ENCODE peak calls at places on chromosome 9, in nine cellular contexts. One of them, this sample, is unnamed.

GRCh38 chr9:106962615-106963363 is 99.8 kb downstream of the ZNF462 start:
- DNase-seq in foreskin fibroblast: no peak
- DNase-seq in AG10803: no peak
- DNase-seq in fibroblast of the aortic adventitia: peak
- DNase-seq in mucosa of descending colon: no peak
- DNase-seq in kidney epithelial cell: no peak
- DNase-seq in kidney: no peak
- DNase-seq in AG09309: no peak
- DNase-seq in dorsolateral prefrontal cortex: no peak
- DNase-seq in this sample: no peak

GRCh38 chr9:79273311-79273710 is 298.5 kb upstream of the TLE4 start:
- DNase-seq in kidney epithelial cell: no peak
- DNase-seq in mucosa of descending colon: no peak
- DNase-seq in foreskin fibroblast: no peak
- DNase-seq in kidney: no peak
- DNase-seq in AG09309: no peak
- DNase-seq in AG10803: no peak
- DNase-seq in dorsolateral prefrontal cortex: no peak
- DNase-seq in fibroblast of the aortic adventitia: no peak
- DNase-seq in this sample: no peak

GRCh38 chr9:95133351-95133724 is 184.2 kb downstream of the FANCC start:
- DNase-seq in dorsolateral prefrontal cortex: no peak
- DNase-seq in mucosa of descending colon: no peak
- DNase-seq in AG09309: no peak
- DNase-seq in foreskin fibroblast: peak
- DNase-seq in kidney epithelial cell: no peak
- DNase-seq in kidney: no peak
- DNase-seq in AG10803: no peak
- DNase-seq in fibroblast of the aortic adventitia: no peak
- DNase-seq in this sample: no peak

GRCh38 chr9:134055981-134056461 is 11.8 kb downstream of the BRD3 start:
- DNase-seq in dorsolateral prefrontal cortex: peak
- DNase-seq in AG10803: peak
- DNase-seq in kidney: peak
- DNase-seq in mucosa of descending colon: peak
- DNase-seq in AG09309: peak
- DNase-seq in kidney epithelial cell: peak
- DNase-seq in fibroblast of the aortic adventitia: peak
- DNase-seq in foreskin fibroblast: peak
- DNase-seq in this sample: no peak

GRCh38 chr9:93520523-93520922 is 55.9 kb upstream of the PHF2 start:
- DNase-seq in mucosa of descending colon: no peak
- DNase-seq in foreskin fibroblast: peak
- DNase-seq in kidney epithelial cell: no peak
- DNase-seq in AG09309: no peak
- DNase-seq in AG10803: peak
- DNase-seq in kidney: no peak
- DNase-seq in fibroblast of the aortic adventitia: no peak
- DNase-seq in dorsolateral prefrontal cortex: no peak
- DNase-seq in this sample: no peak

GRCh38 chr9:71859939-71860338 is 51.1 kb downstream of the ABHD17B start:
- DNase-seq in kidney: no peak
- DNase-seq in dorsolateral prefrontal cortex: no peak
- DNase-seq in fibroblast of the aortic adventitia: no peak
- DNase-seq in foreskin fibroblast: no peak
- DNase-seq in kidney epithelial cell: no peak
- DNase-seq in mucosa of descending colon: no peak
- DNase-seq in AG09309: no peak
- DNase-seq in AG10803: no peak
- DNase-seq in this sample: no peak

GRCh38 chr9:108297025-108297424 is 558.8 kb downstream of the ACTL7B start:
- DNase-seq in fibroblast of the aortic adventitia: peak
- DNase-seq in AG10803: peak
- DNase-seq in kidney epithelial cell: no peak
- DNase-seq in AG09309: peak
- DNase-seq in kidney: no peak
- DNase-seq in dorsolateral prefrontal cortex: no peak
- DNase-seq in mucosa of descending colon: no peak
- DNase-seq in foreskin fibroblast: peak
- DNase-seq in this sample: no peak

GRCh38 chr9:70105142-70105541 is 61.5 kb downstream of the MAMDC2 start:
- DNase-seq in kidney epithelial cell: no peak
- DNase-seq in mucosa of descending colon: no peak
- DNase-seq in foreskin fibroblast: no peak
- DNase-seq in kidney: no peak
- DNase-seq in fibroblast of the aortic adventitia: no peak
- DNase-seq in AG10803: no peak
- DNase-seq in dorsolateral prefrontal cortex: no peak
- DNase-seq in AG09309: no peak
- DNase-seq in this sample: no peak

GRCh38 chr9:14748373-14748772 is 25.8 kb upstream of the CER1 start:
- DNase-seq in AG10803: no peak
- DNase-seq in AG09309: no peak
- DNase-seq in foreskin fibroblast: no peak
- DNase-seq in mucosa of descending colon: no peak
- DNase-seq in dorsolateral prefrontal cortex: no peak
- DNase-seq in fibroblast of the aortic adventitia: no peak
- DNase-seq in kidney epithelial cell: no peak
- DNase-seq in kidney: no peak
- DNase-seq in this sample: no peak

GRCh38 chr9:106708147-106708838 is 154.7 kb upstream of the ZNF462 start:
- DNase-seq in kidney: no peak
- DNase-seq in foreskin fibroblast: no peak
- DNase-seq in AG10803: no peak
- DNase-seq in kidney epithelial cell: no peak
- DNase-seq in mucosa of descending colon: no peak
- DNase-seq in AG09309: no peak
- DNase-seq in dorsolateral prefrontal cortex: no peak
- DNase-seq in fibroblast of the aortic adventitia: no peak
- DNase-seq in this sample: no peak

GRCh38 chr9:129728744-129729143 is 24.1 kb downstream of the PTGES start:
- DNase-seq in kidney epithelial cell: no peak
- DNase-seq in AG10803: no peak
- DNase-seq in kidney: no peak
- DNase-seq in fibroblast of the aortic adventitia: no peak
- DNase-seq in mucosa of descending colon: no peak
- DNase-seq in AG09309: no peak
- DNase-seq in dorsolateral prefrontal cortex: no peak
- DNase-seq in foreskin fibroblast: no peak
- DNase-seq in this sample: no peak

GRCh38 chr9:130768265-130768664 is 66.8 kb upstream of the ABL1 start:
- DNase-seq in AG09309: no peak
- DNase-seq in kidney: no peak
- DNase-seq in AG10803: peak
- DNase-seq in foreskin fibroblast: peak
- DNase-seq in dorsolateral prefrontal cortex: no peak
- DNase-seq in mucosa of descending colon: peak
- DNase-seq in kidney epithelial cell: peak
- DNase-seq in fibroblast of the aortic adventitia: no peak
- DNase-seq in this sample: no peak

GRCh38 chr9:129875687-129876395 is 40.6 kb downstream of the USP20 start:
- DNase-seq in kidney: no peak
- DNase-seq in AG10803: peak
- DNase-seq in foreskin fibroblast: peak
- DNase-seq in kidney epithelial cell: no peak
- DNase-seq in mucosa of descending colon: no peak
- DNase-seq in dorsolateral prefrontal cortex: no peak
- DNase-seq in AG09309: no peak
- DNase-seq in fibroblast of the aortic adventitia: no peak
- DNase-seq in this sample: no peak

GRCh38 chr9:108671156-108671555 is 184.6 kb downstream of the ACTL7B start:
- DNase-seq in kidney epithelial cell: no peak
- DNase-seq in AG10803: peak
- DNase-seq in AG09309: no peak
- DNase-seq in kidney: no peak
- DNase-seq in foreskin fibroblast: peak
- DNase-seq in mucosa of descending colon: no peak
- DNase-seq in dorsolateral prefrontal cortex: no peak
- DNase-seq in fibroblast of the aortic adventitia: peak
- DNase-seq in this sample: no peak

GRCh38 chr9:124238546-124239140 is 19.1 kb upstream of the NEK6 start:
- DNase-seq in AG10803: no peak
- DNase-seq in AG09309: no peak
- DNase-seq in foreskin fibroblast: no peak
- DNase-seq in fibroblast of the aortic adventitia: no peak
- DNase-seq in mucosa of descending colon: no peak
- DNase-seq in dorsolateral prefrontal cortex: peak
- DNase-seq in kidney: no peak
- DNase-seq in kidney epithelial cell: no peak
- DNase-seq in this sample: no peak

GRCh38 chr9:124248066-124248465 is 9.7 kb upstream of the NEK6 start:
- DNase-seq in AG10803: no peak
- DNase-seq in foreskin fibroblast: no peak
- DNase-seq in kidney: no peak
- DNase-seq in fibroblast of the aortic adventitia: no peak
- DNase-seq in AG09309: no peak
- DNase-seq in dorsolateral prefrontal cortex: no peak
- DNase-seq in mucosa of descending colon: no peak
- DNase-seq in kidney epithelial cell: no peak
- DNase-seq in this sample: no peak

GRCh38 chr9:124239249-124240073 is 18.3 kb upstream of the NEK6 start:
- DNase-seq in mucosa of descending colon: no peak
- DNase-seq in kidney: no peak
- DNase-seq in kidney epithelial cell: no peak
- DNase-seq in dorsolateral prefrontal cortex: peak
- DNase-seq in AG10803: no peak
- DNase-seq in fibroblast of the aortic adventitia: no peak
- DNase-seq in foreskin fibroblast: no peak
- DNase-seq in AG09309: no peak
- DNase-seq in this sample: peak

DNA sequence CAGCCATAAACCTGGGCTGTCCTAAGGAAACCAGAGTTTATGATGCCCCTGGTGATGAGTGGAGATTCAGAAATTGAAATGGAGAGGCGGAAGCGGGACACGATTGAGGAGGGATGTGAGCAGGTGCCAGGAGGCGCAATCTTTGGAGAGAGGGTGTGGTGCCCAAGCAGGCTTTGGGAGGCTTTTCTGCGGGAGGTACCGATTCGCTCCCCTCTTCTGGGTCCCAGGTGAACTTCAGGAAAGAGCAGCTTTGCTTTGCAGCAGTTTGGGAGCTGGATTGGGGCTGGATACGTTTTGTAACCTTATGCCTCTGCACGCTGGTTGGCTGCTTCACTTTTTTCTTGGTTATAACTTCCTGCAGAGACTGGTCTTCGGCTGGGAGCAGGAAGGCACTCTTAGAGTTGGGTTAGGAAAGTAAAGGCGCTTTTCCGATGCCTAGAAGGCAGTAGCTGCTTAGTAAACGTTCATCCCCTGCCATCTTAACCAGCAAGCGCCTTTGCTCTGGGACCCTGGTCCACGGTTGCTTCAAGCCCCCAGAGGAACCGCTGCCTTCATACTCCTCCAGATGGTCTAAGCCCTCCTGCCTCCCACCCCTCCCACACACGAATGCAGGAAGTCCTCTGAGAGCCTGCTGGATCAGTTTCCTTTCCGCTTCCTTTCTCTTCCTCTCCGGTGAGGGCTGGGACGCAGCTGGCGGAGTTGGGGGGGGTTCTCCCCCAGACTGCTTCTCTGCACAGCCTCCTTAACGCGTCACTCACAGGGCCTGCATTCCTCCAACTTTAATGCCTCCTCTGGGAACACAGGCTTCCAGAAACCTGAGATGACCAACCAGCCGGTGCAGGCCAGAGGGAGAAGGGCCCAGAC is 15.2 kb upstream of the NEK6 start:
- DNase-seq in AG09309: no peak
- DNase-seq in foreskin fibroblast: peak
- DNase-seq in fibroblast of the aortic adventitia: peak
- DNase-seq in mucosa of descending colon: peak
- DNase-seq in kidney: no peak
- DNase-seq in dorsolateral prefrontal cortex: no peak
- DNase-seq in AG10803: peak
- DNase-seq in kidney epithelial cell: no peak
- DNase-seq in this sample: no peak
- H3K4me3 ChIP-seq in AG09309: peak
- H3K4me3 ChIP-seq in foreskin fibroblast: peak
- H3K4me3 ChIP-seq in fibroblast of the aortic adventitia: peak
- H3K4me3 ChIP-seq in mucosa of descending colon: no peak
- H3K4me3 ChIP-seq in kidney: peak
- H3K4me3 ChIP-seq in dorsolateral prefrontal cortex: peak
- H3K4me3 ChIP-seq in AG10803: peak
- H3K4me3 ChIP-seq in kidney epithelial cell: no peak
- H3K4me3 ChIP-seq in this sample: no peak

GRCh38 chr9:76219555-76220151 is 174.6 kb downstream of the RFK start:
- DNase-seq in AG10803: no peak
- DNase-seq in dorsolateral prefrontal cortex: no peak
- DNase-seq in AG09309: no peak
- DNase-seq in mucosa of descending colon: no peak
- DNase-seq in foreskin fibroblast: peak
- DNase-seq in kidney epithelial cell: no peak
- DNase-seq in kidney: no peak
- DNase-seq in fibroblast of the aortic adventitia: no peak
- DNase-seq in this sample: no peak
- TF ChIP-seq CTCF in AG10803: no peak
- TF ChIP-seq CTCF in dorsolateral prefrontal cortex: peak
- TF ChIP-seq CTCF in AG09309: peak
- TF ChIP-seq CTCF in mucosa of descending colon: no peak
- TF ChIP-seq CTCF in foreskin fibroblast: peak
- TF ChIP-seq CTCF in kidney epithelial cell: peak
- TF ChIP-seq CTCF in kidney: no peak
- TF ChIP-seq CTCF in fibroblast of the aortic adventitia: peak
- TF ChIP-seq CTCF in this sample: peak

DNA sequence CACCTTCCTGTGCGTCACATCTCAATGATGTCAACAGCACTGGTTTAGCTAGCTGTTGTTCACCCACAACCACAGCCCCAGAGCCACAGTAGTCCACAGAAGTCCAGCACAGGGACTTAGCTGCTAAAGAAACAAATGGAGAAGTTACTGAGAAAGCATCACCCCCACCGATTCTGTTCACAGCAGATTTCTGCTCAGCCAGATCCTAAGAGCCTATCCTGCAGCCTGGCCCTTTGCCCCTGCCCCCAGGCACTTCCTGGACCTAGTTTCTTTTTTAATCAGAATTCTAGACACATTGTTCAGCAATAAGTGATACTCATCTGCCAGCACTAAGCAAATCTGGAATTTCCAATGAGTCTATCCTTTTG is 7.4 kb downstream of the B4GALT1 start:
- DNase-seq in foreskin fibroblast: peak
- DNase-seq in kidney: no peak
- DNase-seq in dorsolateral prefrontal cortex: no peak
- DNase-seq in fibroblast of the aortic adventitia: peak
- DNase-seq in kidney epithelial cell: no peak
- DNase-seq in AG09309: no peak
- DNase-seq in mucosa of descending colon: peak
- DNase-seq in AG10803: peak
- DNase-seq in this sample: no peak
- H3K4me3 ChIP-seq in foreskin fibroblast: peak
- H3K4me3 ChIP-seq in kidney: no peak
- H3K4me3 ChIP-seq in dorsolateral prefrontal cortex: no peak
- H3K4me3 ChIP-seq in fibroblast of the aortic adventitia: peak
- H3K4me3 ChIP-seq in kidney epithelial cell: no peak
- H3K4me3 ChIP-seq in AG09309: no peak
- H3K4me3 ChIP-seq in mucosa of descending colon: no peak
- H3K4me3 ChIP-seq in AG10803: peak
- H3K4me3 ChIP-seq in this sample: peak

DNA sequence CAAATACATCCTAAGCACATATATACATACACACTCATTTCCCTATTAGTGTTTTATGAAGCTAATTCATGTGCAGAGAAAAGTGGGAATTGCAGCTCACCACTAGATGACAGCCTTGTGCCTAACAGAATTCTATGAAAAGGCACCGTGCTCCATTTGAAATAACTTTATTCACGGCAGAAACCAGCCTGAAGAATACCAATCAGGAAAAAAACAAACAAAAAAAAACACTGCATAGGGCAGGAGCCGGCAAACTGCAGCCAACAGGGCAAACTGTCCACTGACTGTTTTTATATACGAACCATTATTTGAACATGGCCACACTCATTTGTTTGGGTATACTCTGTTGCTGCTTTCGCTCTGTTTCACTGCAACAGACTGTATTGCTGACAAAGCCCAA is 33.6 kb downstream of the ERMP1 start:
- DNase-seq in dorsolateral prefrontal cortex: no peak
- DNase-seq in fibroblast of the aortic adventitia: peak
- DNase-seq in AG09309: peak
- DNase-seq in kidney epithelial cell: no peak
- DNase-seq in AG10803: peak
- DNase-seq in kidney: no peak
- DNase-seq in foreskin fibroblast: peak
- DNase-seq in mucosa of descending colon: no peak
- DNase-seq in this sample: no peak
- TF ChIP-seq CTCF in dorsolateral prefrontal cortex: peak
- TF ChIP-seq CTCF in fibroblast of the aortic adventitia: peak
- TF ChIP-seq CTCF in AG09309: peak
- TF ChIP-seq CTCF in kidney epithelial cell: peak
- TF ChIP-seq CTCF in AG10803: peak
- TF ChIP-seq CTCF in kidney: peak
- TF ChIP-seq CTCF in foreskin fibroblast: peak
- TF ChIP-seq CTCF in mucosa of descending colon: no peak
- TF ChIP-seq CTCF in this sample: peak

This sample was measured in GM12864.